ENCODE peak calls at places on chromosomes 1 and 21, in ten cellular contexts. One of them, this sample, is unnamed.

GRCh38 chr1:88145752-88146151 is 538.3 kb upstream of the PKN2 start:
- DNase-seq in H54: no peak
- DNase-seq in naive B cell: no peak
- DNase-seq in AG08396: no peak
- DNase-seq in neural crest cell: no peak
- DNase-seq in HuH-7: no peak
- DNase-seq in fibroblast of pulmonary artery: no peak
- DNase-seq in kidney epithelial cell: no peak
- DNase-seq in stimulated activated CD4-positive, alpha-beta T cell treated with anti-CD3 and anti-CD28 coated beads, Interleukin-1b, Interleukin-23, amount 100 ng/mL, for 1 hour: no peak
- DNase-seq in omental fat pad: no peak
- DNase-seq in this sample: no peak

GRCh38 chr21:45972353-45972715 is 9.2 kb upstream of the COL6A1 start:
- DNase-seq in stimulated activated CD4-positive, alpha-beta T cell treated with anti-CD3 and anti-CD28 coated beads, Interleukin-1b, Interleukin-23, amount 100 ng/mL, for 1 hour: no peak
- DNase-seq in AG08396: peak
- DNase-seq in fibroblast of pulmonary artery: no peak
- DNase-seq in omental fat pad: no peak
- DNase-seq in HuH-7: no peak
- DNase-seq in H54: no peak
- DNase-seq in naive B cell: no peak
- DNase-seq in neural crest cell: no peak
- DNase-seq in kidney epithelial cell: no peak
- DNase-seq in this sample: no peak

GRCh38 chr1:228212415-228212965 is 4.6 kb downstream of the OBSCN start:
- DNase-seq in naive B cell: no peak
- DNase-seq in HuH-7: no peak
- DNase-seq in AG08396: no peak
- DNase-seq in fibroblast of pulmonary artery: no peak
- DNase-seq in omental fat pad: no peak
- DNase-seq in H54: no peak
- DNase-seq in kidney epithelial cell: no peak
- DNase-seq in stimulated activated CD4-positive, alpha-beta T cell treated with anti-CD3 and anti-CD28 coated beads, Interleukin-1b, Interleukin-23, amount 100 ng/mL, for 1 hour: no peak
- DNase-seq in neural crest cell: no peak
- DNase-seq in this sample: no peak

GRCh38 chr1:9166289-9167235 is 37.7 kb upstream of the GPR157 start:
- DNase-seq in H54: no peak
- DNase-seq in omental fat pad: no peak
- DNase-seq in HuH-7: no peak
- DNase-seq in neural crest cell: no peak
- DNase-seq in stimulated activated CD4-positive, alpha-beta T cell treated with anti-CD3 and anti-CD28 coated beads, Interleukin-1b, Interleukin-23, amount 100 ng/mL, for 1 hour: no peak
- DNase-seq in naive B cell: no peak
- DNase-seq in kidney epithelial cell: peak
- DNase-seq in AG08396: no peak
- DNase-seq in fibroblast of pulmonary artery: peak
- DNase-seq in this sample: no peak

GRCh38 chr1:62466982-62467532 is 30.2 kb downstream of the USP1 start:
- DNase-seq in AG08396: no peak
- DNase-seq in fibroblast of pulmonary artery: no peak
- DNase-seq in naive B cell: no peak
- DNase-seq in HuH-7: no peak
- DNase-seq in omental fat pad: no peak
- DNase-seq in kidney epithelial cell: no peak
- DNase-seq in H54: no peak
- DNase-seq in stimulated activated CD4-positive, alpha-beta T cell treated with anti-CD3 and anti-CD28 coated beads, Interleukin-1b, Interleukin-23, amount 100 ng/mL, for 1 hour: no peak
- DNase-seq in neural crest cell: no peak
- DNase-seq in this sample: no peak

GRCh38 chr1:209720326-209720725 is 15.7 kb downstream of the HSD11B1 start:
- DNase-seq in naive B cell: no peak
- DNase-seq in H54: no peak
- DNase-seq in neural crest cell: no peak
- DNase-seq in kidney epithelial cell: no peak
- DNase-seq in AG08396: peak
- DNase-seq in omental fat pad: no peak
- DNase-seq in stimulated activated CD4-positive, alpha-beta T cell treated with anti-CD3 and anti-CD28 coated beads, Interleukin-1b, Interleukin-23, amount 100 ng/mL, for 1 hour: no peak
- DNase-seq in HuH-7: no peak
- DNase-seq in fibroblast of pulmonary artery: peak
- DNase-seq in this sample: no peak

GRCh38 chr1:167114725-167115124 is 20.9 kb downstream of the STYXL2 start:
- DNase-seq in H54: no peak
- DNase-seq in naive B cell: no peak
- DNase-seq in neural crest cell: no peak
- DNase-seq in omental fat pad: no peak
- DNase-seq in stimulated activated CD4-positive, alpha-beta T cell treated with anti-CD3 and anti-CD28 coated beads, Interleukin-1b, Interleukin-23, amount 100 ng/mL, for 1 hour: no peak
- DNase-seq in HuH-7: no peak
- DNase-seq in AG08396: no peak
- DNase-seq in fibroblast of pulmonary artery: no peak
- DNase-seq in kidney epithelial cell: no peak
- DNase-seq in this sample: no peak

GRCh38 chr1:71365451-71365850 is 284.6 kb upstream of the ZRANB2 start:
- DNase-seq in H54: no peak
- DNase-seq in neural crest cell: no peak
- DNase-seq in naive B cell: no peak
- DNase-seq in HuH-7: no peak
- DNase-seq in omental fat pad: no peak
- DNase-seq in stimulated activated CD4-positive, alpha-beta T cell treated with anti-CD3 and anti-CD28 coated beads, Interleukin-1b, Interleukin-23, amount 100 ng/mL, for 1 hour: no peak
- DNase-seq in AG08396: no peak
- DNase-seq in kidney epithelial cell: no peak
- DNase-seq in fibroblast of pulmonary artery: peak
- DNase-seq in this sample: no peak

GRCh38 chr1:161381707-161382106 is 14.0 kb upstream of the CFAP126 start:
- DNase-seq in naive B cell: no peak
- DNase-seq in AG08396: no peak
- DNase-seq in neural crest cell: no peak
- DNase-seq in kidney epithelial cell: no peak
- DNase-seq in omental fat pad: no peak
- DNase-seq in H54: no peak
- DNase-seq in fibroblast of pulmonary artery: no peak
- DNase-seq in HuH-7: no peak
- DNase-seq in stimulated activated CD4-positive, alpha-beta T cell treated with anti-CD3 and anti-CD28 coated beads, Interleukin-1b, Interleukin-23, amount 100 ng/mL, for 1 hour: no peak
- DNase-seq in this sample: no peak

GRCh38 chr21:24844672-24845071 is 762.6 kb downstream of the MRPL39 start:
- DNase-seq in neural crest cell: no peak
- DNase-seq in naive B cell: no peak
- DNase-seq in kidney epithelial cell: no peak
- DNase-seq in AG08396: no peak
- DNase-seq in HuH-7: no peak
- DNase-seq in fibroblast of pulmonary artery: no peak
- DNase-seq in H54: no peak
- DNase-seq in stimulated activated CD4-positive, alpha-beta T cell treated with anti-CD3 and anti-CD28 coated beads, Interleukin-1b, Interleukin-23, amount 100 ng/mL, for 1 hour: no peak
- DNase-seq in omental fat pad: no peak
- DNase-seq in this sample: no peak

GRCh38 chr1:15994590-15995351 is 9.3 kb upstream of the SRARP start:
- DNase-seq in fibroblast of pulmonary artery: peak
- DNase-seq in H54: peak
- DNase-seq in kidney epithelial cell: no peak
- DNase-seq in HuH-7: peak
- DNase-seq in stimulated activated CD4-positive, alpha-beta T cell treated with anti-CD3 and anti-CD28 coated beads, Interleukin-1b, Interleukin-23, amount 100 ng/mL, for 1 hour: peak
- DNase-seq in neural crest cell: peak
- DNase-seq in omental fat pad: no peak
- DNase-seq in AG08396: peak
- DNase-seq in naive B cell: peak
- DNase-seq in this sample: no peak

GRCh38 chr1:40739455-40740008 is 44.1 kb upstream of the KCNQ4 start:
- DNase-seq in HuH-7: no peak
- DNase-seq in naive B cell: no peak
- DNase-seq in neural crest cell: no peak
- DNase-seq in omental fat pad: no peak
- DNase-seq in kidney epithelial cell: no peak
- DNase-seq in stimulated activated CD4-positive, alpha-beta T cell treated with anti-CD3 and anti-CD28 coated beads, Interleukin-1b, Interleukin-23, amount 100 ng/mL, for 1 hour: no peak
- DNase-seq in fibroblast of pulmonary artery: no peak
- DNase-seq in AG08396: no peak
- DNase-seq in H54: no peak
- DNase-seq in this sample: no peak

GRCh38 chr1:65955503-65955902 is 162.8 kb downstream of the PDE4B start:
- DNase-seq in HuH-7: no peak
- DNase-seq in naive B cell: no peak
- DNase-seq in kidney epithelial cell: no peak
- DNase-seq in fibroblast of pulmonary artery: no peak
- DNase-seq in stimulated activated CD4-positive, alpha-beta T cell treated with anti-CD3 and anti-CD28 coated beads, Interleukin-1b, Interleukin-23, amount 100 ng/mL, for 1 hour: no peak
- DNase-seq in neural crest cell: no peak
- DNase-seq in omental fat pad: no peak
- DNase-seq in H54: no peak
- DNase-seq in AG08396: no peak
- DNase-seq in this sample: no peak